ENCODE peak calls at places on chromosomes 6 and 20, in eight cellular contexts. M, T, Y, S, Q, H, R and D are unnamed samples.

GRCh38 chr6:83976871-83977270 is 56.7 kb upstream of the MRAP2 start:
- DNase-seq in Y (no peak), S (no peak), R (no peak), H (no peak), T (no peak), M (no peak), Q (no peak), D (no peak)

GRCh38 chr20:23419995-23420901 is 1.0 kb downstream of the NAPB start:
- DNase-seq in T (no peak), Y (peak; percentile 45), Q (peak; percentile 31), H (peak; percentile 20), M (peak; percentile 29), R (peak; percentile 69), S (peak; percentile 62), D (no peak)

GRCh38 chr20:49356676-49357075 is 78.8 kb upstream of the ZNFX1 start:
- DNase-seq in S (no peak), H (no peak), M (no peak), T (no peak), R (no peak), Q (no peak), Y (no peak), D (no peak)

GRCh38 chr20:24991897-24992419 is 593 bp downstream of the APMAP start:
- DNase-seq in H (peak; percentile 28), Q (no peak), S (no peak), T (no peak), M (no peak), Y (peak; percentile 35), R (peak; percentile 59), D (no peak)

GRCh38 chr20:10596726-10597125 is 77.1 kb downstream of the JAG1 start:
- DNase-seq in M (no peak), R (peak; percentile 51), Q (no peak), S (peak; percentile 91), Y (no peak), H (no peak), T (no peak), D (no peak)

GRCh38 chr6:41071501-41071922 is 644 bp downstream of the OARD1 start:
- DNase-seq in M (no peak), H (no peak), S (no peak), Y (no peak), Q (no peak), T (no peak), R (no peak), D (no peak)

GRCh38 chr20:57408131-57408530 is 16.9 kb downstream of the RBM38 start:
- DNase-seq in Q (no peak), R (no peak), S (no peak), Y (no peak), T (no peak), H (no peak), M (no peak), D (no peak)

GRCh38 chr6:26304213-26305096 is 60.5 kb upstream of the BTN3A2 start:
- DNase-seq in H (peak; percentile 40), S (no peak), Y (no peak), T (no peak), Q (peak; percentile 56), M (no peak), R (peak; percentile 29), D (no peak)

GRCh38 chr6:14770572-14770971 is 475.3 kb upstream of the JARID2 start:
- DNase-seq in S (no peak), M (no peak), H (no peak), R (no peak), Q (no peak), Y (peak; percentile 12), T (no peak), D (no peak)

GRCh38 chr20:41664584-41664983 is 46.4 kb upstream of the CHD6 start:
- DNase-seq in S (peak; percentile 22), Q (no peak), M (no peak), Y (no peak), H (no peak), R (no peak), T (no peak), D (no peak)

GRCh38 chr6:139979021-139979721 is 604.7 kb upstream of the CITED2 start:
- DNase-seq in R (no peak), T (no peak), S (no peak), H (no peak), Y (no peak), M (no peak), Q (no peak), D (no peak)

GRCh38 chr6:134589512-134589911 is 271.6 kb upstream of the SGK1 start:
- DNase-seq in T (peak; percentile 53), Y (no peak), H (no peak), Q (no peak), R (peak; percentile 91), S (no peak), M (no peak), D (peak; percentile 82)

GRCh38 chr6:84568971-84569370 is 195.4 kb downstream of the TBX18 start:
- DNase-seq in M (no peak), Q (no peak), H (no peak), R (no peak), T (no peak), Y (no peak), S (no peak), D (peak; percentile 31)

GRCh38 chr6:11423667-11424066 is 113.9 kb upstream of the TMEM170B start:
- DNase-seq in T (no peak), H (no peak), R (no peak), Y (no peak), S (no peak), Q (no peak), M (no peak), D (no peak)

GRCh38 chr20:48962976-48963730 is 41.6 kb downstream of the ARFGEF2 start:
- DNase-seq in Q (no peak), R (no peak), M (no peak), Y (no peak), H (no peak), S (no peak), T (no peak), D (no peak)

GRCh38 chr6:161137839-161138544 is 135.9 kb downstream of the AGPAT4 start:
- DNase-seq in R (no peak), T (no peak), M (no peak), Y (no peak), Q (no peak), H (no peak), S (no peak), D (no peak)

GRCh38 chr20:24163501-24163900 is 174.9 kb upstream of the GGTLC1 start:
- DNase-seq in Y (no peak), T (no peak), R (no peak), S (no peak), Q (no peak), H (no peak), M (no peak), D (no peak)

GRCh38 chr20:48705208-48706115 is 122.3 kb downstream of the PREX1 start:
- DNase-seq in M (no peak), Q (no peak), Y (no peak), H (no peak), S (no peak), T (no peak), R (no peak), D (no peak)

GRCh38 chr20:37396520-37397075 is 50.7 kb downstream of the SRC start:
- DNase-seq in Y (peak; percentile 89), H (no peak), R (no peak), S (no peak), T (peak; percentile 94), Q (no peak), M (no peak), D (no peak)

GRCh38 chr6:85015396-85015990 is 251.1 kb upstream of the TBX18 start:
- DNase-seq in M (peak; percentile 40), R (peak; percentile 21), Q (peak; percentile 87), T (peak; percentile 84), H (no peak), Y (peak; percentile 71), S (peak; percentile 26), D (peak; percentile 12)

GRCh38 chr20:46600286-46600752 is 49.9 kb upstream of the OCSTAMP start:
- DNase-seq in Y (no peak), T (no peak), R (no peak), S (no peak), H (no peak), Q (no peak), M (no peak), D (no peak)

GRCh38 chr6:96724641-96725040 is 112.6 kb downstream of the GPR63 start:
- DNase-seq in R (no peak), Y (no peak), T (no peak), M (no peak), S (no peak), Q (no peak), H (no peak), D (no peak)

GRCh38 chr6:35025241-35026188 is 115.6 kb downstream of the TCP11 start:
- DNase-seq in T (no peak), Y (no peak), Q (no peak), H (no peak), M (no peak), R (peak; percentile 40), S (no peak), D (no peak)

GRCh38 chr6:151379933-151380847 is 11.2 kb downstream of the ZBTB2 start:
- DNase-seq in R (no peak), Q (no peak), Y (no peak), T (no peak), S (no peak), H (peak; percentile 9), M (no peak), D (no peak)

GRCh38 chr6:56729719-56730118 is 87.0 kb upstream of the DST start:
- DNase-seq in R (peak; percentile 53), Q (no peak), Y (no peak), T (no peak), H (no peak), S (no peak), M (no peak), D (no peak)

GRCh38 chr6:130780137-130780536 is 47.1 kb upstream of the SMLR1 start:
- DNase-seq in T (no peak), Y (no peak), S (no peak), Q (no peak), R (no peak), H (no peak), M (no peak), D (no peak)

GRCh38 chr6:170096803-170097504 is 193.9 kb downstream of the DLL1 start:
- DNase-seq in H (no peak), Y (peak; percentile 31), T (no peak), R (no peak), Q (no peak), M (no peak), S (no peak), D (no peak)

GRCh38 chr20:50577175-50578018 is 67.2 kb downstream of the PTPN1 start:
- DNase-seq in Q (no peak), H (no peak), M (peak; percentile 82), R (no peak), S (no peak), T (no peak), Y (no peak), D (no peak)

GRCh38 chr20:63694596-63695418 is 1.6 kb upstream of the TNFRSF6B start:
- DNase-seq in T (no peak), M (peak; percentile 17), R (no peak), Y (no peak), Q (no peak), H (no peak), S (no peak), D (no peak)

GRCh38 chr20:58554541-58554940 is 39.3 kb upstream of the APCDD1L start:
- DNase-seq in H (no peak), R (no peak), T (peak; percentile 5), Y (no peak), Q (no peak), M (no peak), S (no peak), D (no peak)

GRCh38 chr6:26041946-26042345 is 45.3 kb upstream of the HFE start:
- DNase-seq in H (no peak), M (no peak), Q (no peak), Y (no peak), T (no peak), R (no peak), S (no peak), D (no peak)

GRCh38 chr6:114083251-114083650 is 112.3 kb upstream of the HDAC2 start:
- DNase-seq in T (no peak), Q (no peak), M (no peak), S (no peak), H (no peak), R (no peak), Y (no peak), D (no peak)

GRCh38 chr6:168828800-168829199 is 387.8 kb downstream of the SMOC2 start:
- DNase-seq in T (no peak), H (no peak), R (no peak), M (no peak), Q (no peak), Y (no peak), S (no peak), D (peak; percentile 11)

GRCh38 chr6:41056768-41057490 is 3.9 kb downstream of the APOBEC2 start:
- DNase-seq in Y (no peak), T (no peak), R (no peak), Q (no peak), H (no peak), M (no peak), S (peak; percentile 45), D (no peak)